ENCODE peak calls at places on chromosomes 5 and 9, in ten cellular contexts. O, H, X, L, N, G, J, V, B and K are unnamed samples.

GRCh38 chr5:43602456-43602817 is 543 bp upstream of the NNT start:
- DNase-seq in O (peak; percentile 28), L (no peak), V (peak; percentile 48), G (peak; percentile 52), B (peak; percentile 52), X (peak; percentile 53), J (peak; percentile 37), N (no peak), H (peak; percentile 48), K (peak; percentile 49)

GRCh38 chr9:102479191-102479590 is 515.9 kb upstream of the CYLC2 start:
- DNase-seq in J (no peak), N (no peak), V (peak; percentile 13), B (peak; percentile 75), G (no peak), H (peak; percentile 72), L (no peak), O (no peak), X (no peak), K (peak; percentile 6)

GRCh38 chr9:69645488-69645887 is 26.7 kb downstream of the APBA1 start:
- DNase-seq in V (no peak), N (peak; percentile 50), X (no peak), B (no peak), G (no peak), J (no peak), O (no peak), L (no peak), H (no peak), K (no peak)

GRCh38 chr9:90423661-90424193 is 218.9 kb downstream of the DIRAS2 start:
- DNase-seq in B (no peak), H (no peak), O (no peak), G (no peak), J (no peak), V (peak; percentile 12), L (no peak), N (no peak), X (no peak), K (no peak)

GRCh38 chr9:81002242-81002641 is 687.1 kb downstream of the TLE1 start:
- DNase-seq in V (peak; percentile 67), G (no peak), H (no peak), O (no peak), J (no peak), B (no peak), X (peak; percentile 11), N (no peak), L (no peak), K (no peak)

GRCh38 chr5:55534436-55535198 is at the start of gene PLPP1:
- DNase-seq in O (peak; percentile 92), H (peak; percentile 75), L (peak; percentile 70), B (peak; percentile 76), N (peak; percentile 96), V (peak; percentile 91), X (peak; percentile 82), J (peak; percentile 24), G (peak; percentile 93), K (peak; percentile 90)

GRCh38 chr9:87206064-87206661 is 258.9 kb upstream of the GAS1 start:
- DNase-seq in L (no peak), H (peak; percentile 75), G (no peak), V (peak; percentile 84), N (no peak), X (no peak), J (peak; percentile 56), O (no peak), B (peak; percentile 77), K (no peak)

GRCh38 chr9:124492818-124493217 is 14.4 kb downstream of the NR5A1 start:
- DNase-seq in O (no peak), V (no peak), H (no peak), X (no peak), G (no peak), B (no peak), J (no peak), L (no peak), N (no peak), K (no peak)

GRCh38 chr9:2465921-2466460 is 155.6 kb upstream of the VLDLR start:
- DNase-seq in V (no peak), L (no peak), G (no peak), B (peak; percentile 49), H (peak; percentile 33), J (no peak), N (peak; percentile 50), X (peak; percentile 78), O (no peak), K (no peak)

GRCh38 chr5:32601623-32602295 is 16.4 kb downstream of the SUB1 start:
- DNase-seq in O (no peak), L (no peak), G (no peak), B (peak; percentile 42), X (no peak), V (no peak), N (no peak), J (no peak), H (no peak), K (no peak)

GRCh38 chr5:93580387-93581100 is 475 bp downstream of the NR2F1-AS1 start:
- DNase-seq in H (no peak), V (peak; percentile 68), L (no peak), B (peak; percentile 56), J (no peak), G (no peak), N (no peak), O (peak; percentile 55), X (no peak), K (peak; percentile 63)

DNA sequence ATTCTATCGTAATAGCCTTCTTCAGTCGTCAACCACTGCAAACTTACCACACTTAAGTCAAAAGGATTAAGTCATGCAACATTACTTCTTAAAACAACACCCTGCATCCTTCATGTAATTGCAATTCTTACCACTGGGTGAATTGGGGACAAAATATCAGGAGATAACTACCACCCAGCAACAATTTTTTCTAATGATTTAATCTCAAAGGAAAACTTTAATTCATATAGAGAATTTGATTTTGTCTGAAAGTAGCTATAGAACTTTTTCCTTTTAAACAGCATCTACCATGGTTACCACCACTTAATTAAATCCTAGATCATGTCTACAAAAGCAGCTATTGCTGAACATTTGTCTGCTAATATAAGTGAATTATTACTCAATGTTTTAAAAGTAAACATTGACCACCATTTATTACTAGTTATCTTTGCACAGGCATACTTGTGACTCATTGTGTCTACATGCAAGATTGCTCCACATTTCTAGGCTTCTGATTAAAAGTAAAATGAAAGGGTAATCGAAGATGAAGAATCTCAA is 10.5 kb downstream of the MLLT3 start:
- DNase-seq in X (peak; percentile 21), H (peak; percentile 72), N (no peak), V (peak; percentile 79), L (no peak), B (peak; percentile 77), G (no peak), J (no peak), O (no peak), K (peak; percentile 82)
- TF ChIP-seq CTCF in X (peak; percentile 29), H (peak; percentile 35), N (peak; percentile 27), V (peak; percentile 51), L (peak; percentile 32), B (peak; percentile 56), G (peak; percentile 17), J (peak; percentile 13), O (peak; percentile 46), K (peak; percentile 61)

DNA sequence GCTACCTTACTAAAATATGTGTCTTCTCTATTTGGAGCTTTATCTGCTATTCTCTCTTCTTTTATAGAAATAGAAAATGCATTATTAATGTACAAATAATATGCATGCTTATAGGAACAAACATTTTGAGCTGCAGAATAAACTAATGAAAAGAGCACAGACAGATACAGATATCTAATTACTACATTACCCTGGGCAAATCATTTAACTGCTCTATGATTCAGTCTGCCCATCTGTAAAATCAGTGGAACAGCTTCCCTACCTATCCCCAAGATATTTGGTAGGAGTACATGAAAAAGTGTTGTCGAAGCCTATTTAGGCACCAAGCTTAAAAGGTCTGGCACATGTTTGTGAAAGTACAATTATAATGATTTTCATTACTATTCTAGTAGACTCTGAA is 166.3 kb downstream of the EFNA5 start:
- DNase-seq in N (no peak), L (no peak), V (no peak), B (no peak), O (no peak), J (no peak), H (no peak), G (no peak), X (no peak), K (no peak)
- H3K4me3 ChIP-seq in N (no peak overlapping the region), L (no peak overlapping the region), V (no peak overlapping the region), B (no peak overlapping the region), O (no peak overlapping the region), J (no peak overlapping the region), H (no peak overlapping the region), G (no peak overlapping the region), X (no peak overlapping the region), K (no peak overlapping the region)

DNA sequence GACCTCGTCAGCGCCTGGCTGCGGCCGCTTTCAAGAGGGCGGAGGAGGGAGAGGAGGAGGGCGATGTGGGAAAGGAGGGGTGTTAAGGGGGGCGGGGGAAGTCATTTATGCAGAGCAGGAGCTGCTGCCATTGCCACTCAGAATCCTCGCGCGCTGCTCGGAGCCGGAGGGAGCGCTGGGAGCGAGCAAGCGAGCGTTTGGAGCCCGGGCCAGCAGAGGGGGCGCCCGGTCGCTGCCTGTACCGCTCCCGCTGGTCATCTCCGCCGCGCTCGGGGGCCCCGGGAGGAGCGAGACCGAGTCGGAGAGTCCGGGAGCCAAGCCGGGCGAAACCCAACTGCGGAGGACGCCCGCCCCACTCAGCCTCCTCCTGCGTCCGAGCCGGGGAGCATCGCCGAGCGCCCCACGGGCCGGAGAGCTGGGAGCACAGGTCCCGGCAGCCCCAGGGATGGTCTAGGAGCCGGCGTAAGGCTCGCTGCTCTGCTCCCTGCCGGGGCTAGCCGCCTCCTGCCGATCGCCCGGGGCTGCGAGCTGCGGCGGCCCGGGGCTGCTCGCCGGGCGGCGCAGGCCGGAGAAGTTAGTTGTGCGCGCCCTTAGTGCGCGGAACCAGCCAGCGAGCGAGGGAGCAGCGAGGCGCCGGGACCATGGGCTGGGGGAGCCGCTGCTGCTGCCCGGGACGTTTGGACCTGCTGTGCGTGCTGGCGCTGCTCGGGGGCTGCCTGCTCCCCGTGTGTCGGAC is at the start of gene PCSK5:
- DNase-seq in V (peak; percentile 98), N (peak; percentile 91), B (peak; percentile 89), O (peak; percentile 95), X (peak; percentile 53), G (peak; percentile 97), L (peak; percentile 76), J (peak; percentile 53), H (peak; percentile 95), K (peak; percentile 96)
- TF ChIP-seq CTCF in V (peak; percentile 52), N (peak; percentile 29), B (no peak), O (no peak), X (no peak), G (peak; percentile 15), L (peak; percentile 38), J (peak; percentile 10), H (peak; percentile 37), K (peak; percentile 12)

GRCh38 chr9:71822935-71823334 is 54.6 kb upstream of the CEMIP2 start:
- DNase-seq in B (no peak), H (no peak), V (no peak), J (no peak), G (no peak), X (no peak), O (no peak), L (no peak), N (no peak), K (no peak)

GRCh38 chr9:71822455-71822854 is 54.1 kb upstream of the CEMIP2 start:
- DNase-seq in N (no peak), O (no peak), V (no peak), L (no peak), H (no peak), J (no peak), B (no peak), G (no peak), X (no peak), K (no peak)

GRCh38 chr9:71830131-71830530 is 61.8 kb upstream of the CEMIP2 start:
- DNase-seq in G (no peak), V (no peak), X (no peak), O (no peak), H (no peak), N (no peak), J (no peak), B (no peak), L (no peak), K (no peak)

GRCh38 chr9:71824242-71824641 is 55.9 kb upstream of the CEMIP2 start:
- DNase-seq in G (no peak), L (no peak), B (no peak), H (no peak), J (no peak), V (no peak), X (no peak), N (no peak), O (no peak), K (no peak)

GRCh38 chr9:71826289-71826688 is 58.0 kb upstream of the CEMIP2 start:
- DNase-seq in V (no peak), L (no peak), N (no peak), X (no peak), J (no peak), B (no peak), H (no peak), G (no peak), O (no peak), K (no peak)
- H3K4me3 ChIP-seq in V (no peak overlapping the region), L (no peak overlapping the region), N (no peak overlapping the region), X (no peak overlapping the region), J (no peak overlapping the region), B (no peak overlapping the region), H (no peak overlapping the region), G (no peak overlapping the region), O (no peak overlapping the region), K (no peak overlapping the region)